ENCODE peak calls at places on chromosomes 11 and 22, in seven cellular contexts. J is COLO829; P is HT1080; E is naive thymus-derived CD4-positive, alpha-beta T cell; O is cardiac fibroblast; C is heart right ventricle; U is thoracic aorta. Z is an unnamed sample.

GRCh38 chr22:19448076-19448607 is 631 bp upstream of the C22orf39 start:
- DNase-seq in P (peak; percentile 31), C (peak; percentile 27), J (peak; percentile 87), O (peak; percentile 77), E (no peak), U (no peak), Z (no peak)

GRCh38 chr22:37300551-37301017 is 18.3 kb downstream of the CYTH4 start:
- DNase-seq in P (no peak), U (no peak), J (no peak), O (no peak), C (no peak), E (peak; percentile 37), Z (no peak)

GRCh38 chr11:9150501-9150900 is 59.1 kb upstream of the SCUBE2 start:
- DNase-seq in E (no peak), P (peak; percentile 91), J (no peak), C (no peak), U (no peak), O (peak; percentile 73), Z (no peak)

GRCh38 chr11:124859171-124859570 is 6.1 kb upstream of the ROBO3 start:
- DNase-seq in O (no peak), E (no peak), J (no peak), U (no peak), C (no peak), P (no peak), Z (no peak)

GRCh38 chr11:848380-848931 is 5.8 kb downstream of the TSPAN4 start:
- DNase-seq in O (peak; percentile 54), P (no peak), J (no peak), U (no peak), E (peak; percentile 32), C (no peak), Z (no peak)

GRCh38 chr11:119091083-119091650 is 6.5 kb downstream of the HMBS start:
- DNase-seq in P (no peak), E (no peak), O (peak; percentile 27), C (no peak), U (no peak), J (no peak), Z (no peak)

GRCh38 chr22:35328472-35328885 is 28.8 kb downstream of the TOM1 start:
- DNase-seq in C (no peak), J (no peak), E (no peak), O (no peak), U (no peak), P (no peak), Z (peak; percentile 67)

GRCh38 chr11:69293087-69293486 is 868 bp upstream of the MYEOV start:
- DNase-seq in J (no peak), P (no peak), E (no peak), U (no peak), O (no peak), C (no peak), Z (no peak)

GRCh38 chr11:2751523-2752203 is 51.9 kb upstream of the KCNQ1OT1 start:
- DNase-seq in C (no peak), U (no peak), P (no peak), E (no peak), J (no peak), O (no peak), Z (peak; percentile 48)

GRCh38 chr11:36454991-36455611 is 55.0 kb downstream of the TRAF6 start:
- DNase-seq in P (no peak), C (peak; percentile 26), E (no peak), O (peak; percentile 33), J (no peak), U (no peak), Z (no peak)

GRCh38 chr11:115201121-115201792 is 303.0 kb downstream of the CADM1 start:
- DNase-seq in J (no peak), C (no peak), P (peak; percentile 59), E (no peak), U (no peak), O (no peak), Z (no peak)

GRCh38 chr11:64203421-64204079 is 3.0 kb upstream of the FERMT3 start:
- DNase-seq in J (no peak), C (no peak), P (no peak), O (no peak), U (no peak), E (no peak), Z (no peak)

GRCh38 chr11:120186799-120187591 is 23.8 kb upstream of the OAF start:
- DNase-seq in P (peak; percentile 28), O (peak; percentile 33), E (no peak), U (no peak), C (no peak), J (no peak), Z (no peak)

GRCh38 chr11:69174841-69175240 is 19.1 kb downstream of the SMIM38 start:
- DNase-seq in O (no peak), C (no peak), J (no peak), P (no peak), U (no peak), E (no peak), Z (no peak)

GRCh38 chr11:112794321-112794720 is 166.9 kb upstream of the NCAM1 start:
- DNase-seq in O (no peak), C (no peak), P (no peak), U (no peak), J (no peak), E (no peak), Z (no peak)

GRCh38 chr22:33687464-33687863 is 232.8 kb downstream of the LARGE1 start:
- DNase-seq in C (no peak), J (no peak), E (no peak), U (no peak), P (no peak), O (no peak), Z (no peak)

GRCh38 chr22:17492247-17492646 is 71.1 kb upstream of the SLC25A18 start:
- DNase-seq in O (no peak), E (no peak), U (no peak), J (peak; percentile 26), C (no peak), P (no peak), Z (no peak)

GRCh38 chr11:114147389-114148382 is 88.2 kb downstream of the ZBTB16 start:
- DNase-seq in O (peak; percentile 57), C (no peak), U (no peak), P (no peak), J (no peak), E (no peak), Z (no peak)

GRCh38 chr11:96033054-96033453 is 109.1 kb upstream of the MTMR2 start:
- DNase-seq in C (no peak), J (no peak), U (no peak), E (no peak), P (no peak), O (no peak), Z (no peak)

Z was measured in psoas muscle.